ENCODE peak calls at places on chromosomes 7 and 10, in four cellular contexts. A is ovary, Y is AG20443, W is cardiac septum. B is an unnamed sample.

GRCh38 chr7:105036217-105037168 is 22.5 kb downstream of the KMT2E start:
- DNase-seq in A (no peak), Y (no peak), W (no peak), B (no peak)

GRCh38 chr7:76123316-76123715 is 75.4 kb downstream of the MDH2 start:
- DNase-seq in A (no peak), Y (no peak), W (no peak), B (no peak)

GRCh38 chr10:5443429-5443828 is 31.1 kb downstream of the NET1 start:
- DNase-seq in A (no peak), Y (no peak), W (no peak), B (no peak)

GRCh38 chr7:30904566-30904965 is 7.1 kb upstream of the AQP1 start:
- DNase-seq in A (no peak), Y (no peak), W (no peak), B (no peak)

GRCh38 chr7:29000346-29000745 is 42.2 kb upstream of the TRIL start:
- DNase-seq in A (no peak), Y (no peak), W (no peak), B (no peak)

GRCh38 chr7:73461782-73462285 is 28.3 kb downstream of the FZD9 start:
- DNase-seq in A (no peak), Y (no peak), W (no peak), B (no peak)

GRCh38 chr7:71509381-71509780 is 377.4 kb downstream of the GALNT17 start:
- DNase-seq in A (no peak), Y (no peak), W (no peak), B (no peak)

GRCh38 chr10:31816318-31816717 is 112.3 kb downstream of the ARHGAP12 start:
- DNase-seq in A (no peak), Y (peak), W (no peak), B (peak)

GRCh38 chr10:124114696-124115095 is 21.3 kb upstream of the CHST15 start:
- DNase-seq in A (no peak), Y (no peak), W (no peak), B (no peak)

GRCh38 chr10:1109795-1110673 is 53.8 kb downstream of the WDR37 start:
- DNase-seq in A (peak), Y (peak), W (no peak), B (peak)